ENCODE peak calls at places on chromosomes 2 and 18, in four cellular contexts. V, C, K and M are unnamed samples.

GRCh38 chr2:233639860-233640259 is 3.6 kb downstream of the UGT1A10 start:
- DNase-seq in C (no peak), K (no peak), V (no peak), M (no peak)

GRCh38 chr2:241984271-241984655 is 114.7 kb downstream of the RTP5 start:
- DNase-seq in C (no peak), K (no peak), V (no peak), M (no peak)

GRCh38 chr2:96174251-96175144 is 29.3 kb upstream of the DUSP2 start:
- DNase-seq in V (no peak), C (no peak), K (peak), M (no peak)

GRCh38 chr18:76450452-76450851 is 44.6 kb downstream of the ZNF516 start:
- DNase-seq in C (no peak), V (no peak), K (no peak), M (peak)

GRCh38 chr2:99867690-99868089 is 274.7 kb downstream of the AFF3 start:
- DNase-seq in V (no peak), C (no peak), K (no peak), M (no peak)

GRCh38 chr2:23420840-23421476 is 36.0 kb downstream of the KLHL29 start:
- DNase-seq in V (no peak), C (no peak), K (no peak), M (no peak)

GRCh38 chr18:68150976-68151375 is 563.9 kb downstream of the TMX3 start:
- DNase-seq in V (no peak), C (no peak), K (no peak), M (no peak)

GRCh38 chr2:15997728-15998280 is 57.5 kb downstream of the MYCN start:
- DNase-seq in C (no peak), K (no peak), V (no peak), M (no peak)

GRCh38 chr18:79397288-79397829 is 1.6 kb downstream of the NFATC1 start:
- DNase-seq in C (peak), K (no peak), V (no peak), M (peak)

GRCh38 chr2:113175101-113175628 is 1.4 kb downstream of the PSD4 start:
- DNase-seq in K (peak), C (no peak), V (no peak), M (no peak)

GRCh38 chr18:23099621-23100020 is 35.7 kb upstream of the CABLES1 start:
- DNase-seq in C (no peak), K (no peak), V (no peak), M (no peak)

GRCh38 chr2:228700638-228701037 is 519.2 kb upstream of the SPHKAP start:
- DNase-seq in K (no peak), C (no peak), V (peak), M (no peak)

GRCh38 chr2:47654790-47655562 is 128.0 kb upstream of the MSH6 start:
- DNase-seq in K (peak), C (no peak), V (no peak), M (no peak)

GRCh38 chr2:120820263-120820884 is 84.7 kb downstream of the GLI2 start:
- DNase-seq in C (no peak), V (no peak), K (no peak), M (peak)

GRCh38 chr2:200609027-200609614 is 23.3 kb downstream of the AOX1 start:
- DNase-seq in V (no peak), K (no peak), C (peak), M (peak)

GRCh38 chr2:85448840-85449588 is 30.5 kb downstream of the SH2D6 start:
- DNase-seq in V (no peak), K (no peak), C (no peak), M (no peak)

GRCh38 chr2:171810409-171810993 is 83.5 kb downstream of the SLC25A12 start:
- DNase-seq in C (no peak), V (no peak), K (no peak), M (no peak)

GRCh38 chr2:86039178-86039962 is 66.3 kb downstream of the POLR1A start:
- DNase-seq in V (no peak), C (peak), K (no peak), M (peak)

GRCh38 chr2:192148620-192149321 is 46.0 kb downstream of the TMEFF2 start:
- DNase-seq in C (no peak), K (no peak), V (no peak), M (no peak)

GRCh38 chr2:205695460-205695979 is 13.2 kb downstream of the NRP2 start:
- DNase-seq in V (no peak), K (no peak), C (no peak), M (peak)

GRCh38 chr2:14039134-14039533 is 593.4 kb upstream of the LRATD1 start:
- DNase-seq in K (no peak), C (no peak), V (no peak), M (no peak)

GRCh38 chr18:2908946-2909335 is 62.1 kb downstream of the EMILIN2 start:
- DNase-seq in V (no peak), K (no peak), C (no peak), M (no peak)

GRCh38 chr2:88885275-88885674 is 193.8 kb downstream of the RPIA start:
- DNase-seq in K (peak), C (no peak), V (no peak), M (no peak)

GRCh38 chr18:47035156-47035671 is at the start of gene ELOA2:
- DNase-seq in V (no peak), K (no peak), C (no peak), M (no peak)

GRCh38 chr2:188974184-188974583 is at the start of gene COL3A1:
- DNase-seq in V (no peak), K (no peak), C (no peak), M (peak)

GRCh38 chr2:63590621-63591408 is 2.1 kb downstream of the MDH1 start:
- DNase-seq in V (no peak), C (no peak), K (no peak), M (peak)

GRCh38 chr2:45911503-45911902 is 260.0 kb downstream of the PRKCE start:
- DNase-seq in K (no peak), C (no peak), V (no peak), M (no peak)

GRCh38 chr2:161243873-161244272 is 64.4 kb upstream of the PSMD14 start:
- DNase-seq in V (no peak), K (no peak), C (no peak), M (no peak)

GRCh38 chr2:202135111-202135874 is 62.2 kb downstream of the KIAA2012 start:
- DNase-seq in K (no peak), V (no peak), C (peak), M (peak)

GRCh38 chr2:39379643-39380524 is 57.2 kb downstream of the MAP4K3 start:
- DNase-seq in C (no peak), V (peak), K (no peak), M (no peak)

GRCh38 chr2:43238813-43239212 is 12.4 kb upstream of the ZFP36L2 start:
- DNase-seq in C (no peak), K (no peak), V (no peak), M (no peak)

GRCh38 chr2:212958757-212959295 is 192.6 kb downstream of the IKZF2 start:
- DNase-seq in V (no peak), C (no peak), K (no peak), M (no peak)

GRCh38 chr2:95526360-95527341 is 42.1 kb upstream of the TRIM43B start:
- DNase-seq in C (peak), V (no peak), K (peak), M (peak)

GRCh38 chr2:221753401-221753800 is 181.3 kb upstream of the EPHA4 start:
- DNase-seq in K (no peak), V (no peak), C (no peak), M (no peak)

GRCh38 chr2:64762301-64762997 is 108.7 kb upstream of the SERTAD2 start:
- DNase-seq in K (no peak), V (no peak), C (no peak), M (no peak)
- TF ChIP-seq POLR2AphosphoS5 in K (no peak), V (no peak), C (no peak), M (no peak)

GRCh38 chr2:30690126-30690561 is 117.1 kb downstream of the CAPN13 start:
- DNase-seq in K (no peak), C (no peak), V (no peak), M (peak)
- TF ChIP-seq POLR2AphosphoS5 in K (no peak), C (no peak), V (no peak), M (peak)

DNA sequence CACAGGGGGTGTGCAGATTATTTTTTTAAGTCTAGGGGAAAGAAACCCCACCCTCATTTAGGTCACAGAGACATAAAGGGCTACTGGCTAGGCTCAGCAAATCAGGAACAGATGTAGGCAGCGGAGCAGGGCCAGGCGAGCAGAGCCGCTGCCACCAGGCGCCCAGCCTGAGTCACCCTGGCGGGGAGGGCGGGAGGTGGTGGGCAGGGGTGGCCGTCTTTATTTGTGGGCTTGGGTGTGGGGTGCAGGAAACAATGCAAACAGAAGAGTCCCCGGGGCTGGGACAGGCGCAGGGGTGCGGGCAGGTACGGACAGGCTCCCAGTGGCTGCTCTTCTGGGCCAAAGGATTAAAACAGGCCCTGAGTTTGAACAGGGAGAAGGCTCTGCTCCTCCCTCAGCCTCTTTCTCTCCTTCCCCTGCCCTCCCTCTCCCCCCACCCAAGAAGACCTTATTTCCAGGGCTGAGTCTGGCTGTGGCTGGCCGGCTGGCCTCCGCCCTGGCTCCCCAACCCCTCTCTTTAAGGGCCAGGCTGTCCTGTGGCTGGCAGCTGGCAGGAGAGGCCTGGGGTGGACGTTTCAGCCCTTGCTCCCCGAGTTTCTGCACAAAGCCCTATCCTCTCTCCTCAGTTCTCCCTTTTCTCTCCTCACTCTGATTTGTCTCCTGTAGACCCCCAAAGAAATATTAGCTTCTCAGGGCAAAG is 142.9 kb upstream of the SMAD2 start:
- DNase-seq in C (no peak), K (no peak), V (no peak), M (no peak)
- TF ChIP-seq POLR2AphosphoS5 in C (no peak), K (no peak), V (no peak), M (no peak)

DNA sequence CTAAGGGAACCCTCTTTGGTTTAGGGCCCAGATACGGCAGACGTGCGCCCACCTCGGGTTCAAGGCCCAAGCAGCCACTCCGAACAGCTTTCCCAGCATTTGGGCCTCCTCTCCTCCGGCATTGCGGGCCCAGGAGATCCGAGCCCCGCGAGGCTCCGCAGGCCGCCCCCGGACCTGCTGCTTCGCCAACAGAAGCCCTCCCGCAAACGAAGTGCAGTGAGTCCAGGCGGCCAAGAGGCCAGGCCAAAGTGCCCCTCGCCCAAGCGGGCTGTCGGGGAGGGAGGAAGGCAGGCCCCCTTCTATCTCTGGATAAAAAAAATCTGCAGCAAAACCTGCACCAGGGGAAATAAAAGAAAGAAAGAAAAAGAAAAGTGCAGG is 6.0 kb downstream of the EN1 start:
- DNase-seq in C (no peak), K (no peak), V (no peak), M (no peak)
- TF ChIP-seq POLR2AphosphoS5 in C (no peak), K (no peak), V (no peak), M (no peak)